ENCODE peak calls at places on chromosomes 6 and 20, in four cellular contexts. W is K562, L is SK-N-SH, D is H1. C is an unnamed sample. For H3K4me1, the result is how much of the 10 kb centered on the place peaks cover.

GRCh38 chr6:36029464-36029863 is 1.9 kb downstream of the MAPK14 start:
- DNase-seq in W (no peak), L (no peak), D (no peak), C (no peak)

GRCh38 chr6:124879992-124880355 is 82.3 kb upstream of the RNF217 start:
- DNase-seq in W (no peak), L (no peak), D (no peak), C (no peak)

GRCh38 chr20:25083773-25084615 is 2.1 kb upstream of the VSX1 start:
- DNase-seq in W (no peak), L (no peak), D (no peak), C (no peak)

GRCh38 chr20:50246367-50247195 is 56.0 kb downstream of the CEBPB start:
- DNase-seq in W (no peak), L (no peak), D (no peak), C (no peak)

GRCh38 chr6:131383421-131384411 is 189.3 kb upstream of the ARG1 start:
- DNase-seq in W (no peak), L (no peak), D (no peak), C (no peak)

GRCh38 chr6:46246081-46246480 is 75.3 kb upstream of the ENPP5 start:
- DNase-seq in W (no peak), L (no peak), D (no peak), C (no peak)

GRCh38 chr20:39913274-39913673 is 775.8 kb downstream of the MAFB start:
- DNase-seq in W (no peak), L (no peak), D (no peak), C (no peak)

GRCh38 chr6:31087494-31088089 is 24.8 kb downstream of the C6orf15 start:
- DNase-seq in W (peak), L (peak), D (no peak), C (peak)

GRCh38 chr6:124679392-124679791 is 282.8 kb upstream of the RNF217 start:
- DNase-seq in W (no peak), L (no peak), D (no peak), C (no peak)

GRCh38 chr6:71252407-71252806 is 36.2 kb upstream of the OGFRL1 start:
- DNase-seq in W (no peak), L (no peak), D (no peak), C (no peak)

GRCh38 chr20:4073852-4074741 is 58.7 kb upstream of the RNF24 start:
- DNase-seq in W (no peak), L (no peak), D (no peak), C (no peak)

GRCh38 chr20:4014031-4014474 is 1.3 kb downstream of the RNF24 start:
- DNase-seq in W (no peak), L (peak), D (no peak), C (no peak)

GRCh38 chr20:49281059-49281912 is 3.4 kb upstream of the ZNFX1 start:
- DNase-seq in W (peak), L (no peak), D (no peak), C (no peak)

GRCh38 chr6:13413906-13414555 is 73.4 kb downstream of the GFOD1 start:
- DNase-seq in W (no peak), L (peak), D (no peak), C (no peak)

GRCh38 chr20:24783631-24784492 is 165.2 kb upstream of the CST7 start:
- DNase-seq in W (no peak), L (no peak), D (no peak), C (peak)

GRCh38 chr6:169583867-169584541 is 117.8 kb downstream of the WDR27 start:
- DNase-seq in W (no peak), L (no peak), D (no peak), C (no peak)

DNA sequence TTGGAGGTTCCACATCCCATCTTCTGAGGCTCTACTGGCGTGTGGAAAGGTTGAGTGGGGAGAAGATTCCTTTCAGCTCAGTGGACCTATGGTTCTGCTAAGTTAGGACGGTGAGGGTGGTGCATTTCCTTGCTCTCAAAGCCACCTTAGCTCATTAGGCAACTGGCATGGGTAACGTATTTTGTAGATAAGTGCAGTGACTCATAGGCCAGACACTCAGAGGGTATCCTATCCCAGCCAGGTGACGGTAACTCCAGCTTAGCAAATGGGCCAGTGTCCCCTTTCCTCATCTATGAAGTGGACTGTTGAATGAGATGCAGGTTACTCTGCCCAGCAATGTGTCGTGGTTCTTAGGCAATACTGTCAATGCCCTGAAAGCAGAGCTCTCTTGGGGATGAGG is 3.7 kb downstream of the RPS6KA2 start:
- DNase-seq in W (no peak), L (no peak), D (no peak), C (no peak)
- H3K4me1 ChIP-seq in W (under half), L (half or more), D (under half), C (under half)

GRCh38 chr6:33935439-33936080 is 131.8 kb upstream of the MLN start:
- DNase-seq in W (no peak), L (peak), D (no peak), C (no peak)
- TF ChIP-seq NRF1 in W (no peak), L (no peak), D (no peak), C (no peak)

DNA sequence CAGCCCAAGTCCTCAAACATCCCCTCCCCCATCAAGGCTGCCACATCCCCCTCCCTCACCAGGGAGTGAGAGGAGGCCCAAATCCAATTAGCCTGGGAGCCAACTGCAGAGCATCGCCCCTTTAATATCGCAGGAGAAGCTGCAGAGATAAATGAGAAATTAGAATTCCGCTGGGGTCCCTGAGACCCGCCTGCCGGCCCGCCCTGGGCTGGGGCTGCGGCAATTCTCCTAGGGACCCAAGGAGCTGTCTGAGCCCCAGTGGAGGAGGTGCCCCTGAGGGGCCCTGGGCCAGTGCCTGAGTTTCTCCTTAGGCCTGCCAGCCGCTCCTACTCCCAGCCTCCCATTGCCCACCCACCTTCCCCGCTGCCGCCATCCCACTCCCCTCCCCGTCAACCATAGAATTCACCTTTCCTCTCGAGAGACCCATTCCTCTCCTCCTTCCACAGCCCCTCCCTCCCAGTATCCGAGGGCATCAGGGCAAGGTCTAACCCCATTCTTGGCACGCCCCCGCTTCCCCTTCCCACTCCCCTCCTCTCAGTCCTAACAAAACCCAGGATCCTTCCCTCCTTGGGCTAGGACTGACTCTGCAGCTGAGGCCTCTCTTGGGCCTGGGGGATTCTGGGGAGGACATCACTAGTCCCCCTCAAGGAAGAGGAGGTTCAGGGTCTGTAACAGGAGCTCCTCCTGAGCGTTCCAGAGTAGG is 20.0 kb upstream of the CDH22 start:
- DNase-seq in W (no peak), L (no peak), D (no peak), C (no peak)
- H3K4me1 ChIP-seq in W (under half), L (half or more), D (under half), C (under half)

GRCh38 chr6:41419385-41419784 is 84.0 kb downstream of the NCR2 start:
- DNase-seq in W (no peak), L (no peak), D (no peak), C (no peak)

GRCh38 chr6:41422156-41422555 is 86.7 kb downstream of the NCR2 start:
- DNase-seq in W (no peak), L (no peak), D (no peak), C (no peak)

GRCh38 chr6:41411961-41412360 is 76.6 kb downstream of the NCR2 start:
- DNase-seq in W (no peak), L (no peak), D (no peak), C (no peak)

GRCh38 chr6:41413250-41413649 is 77.8 kb downstream of the NCR2 start:
- DNase-seq in W (no peak), L (no peak), D (no peak), C (no peak)

GRCh38 chr6:41416165-41416837 is 80.9 kb downstream of the NCR2 start:
- DNase-seq in W (no peak), L (peak), D (no peak), C (no peak)
- TF ChIP-seq NRF1 in W (no peak), L (no peak), D (no peak), C (no peak)

DNA sequence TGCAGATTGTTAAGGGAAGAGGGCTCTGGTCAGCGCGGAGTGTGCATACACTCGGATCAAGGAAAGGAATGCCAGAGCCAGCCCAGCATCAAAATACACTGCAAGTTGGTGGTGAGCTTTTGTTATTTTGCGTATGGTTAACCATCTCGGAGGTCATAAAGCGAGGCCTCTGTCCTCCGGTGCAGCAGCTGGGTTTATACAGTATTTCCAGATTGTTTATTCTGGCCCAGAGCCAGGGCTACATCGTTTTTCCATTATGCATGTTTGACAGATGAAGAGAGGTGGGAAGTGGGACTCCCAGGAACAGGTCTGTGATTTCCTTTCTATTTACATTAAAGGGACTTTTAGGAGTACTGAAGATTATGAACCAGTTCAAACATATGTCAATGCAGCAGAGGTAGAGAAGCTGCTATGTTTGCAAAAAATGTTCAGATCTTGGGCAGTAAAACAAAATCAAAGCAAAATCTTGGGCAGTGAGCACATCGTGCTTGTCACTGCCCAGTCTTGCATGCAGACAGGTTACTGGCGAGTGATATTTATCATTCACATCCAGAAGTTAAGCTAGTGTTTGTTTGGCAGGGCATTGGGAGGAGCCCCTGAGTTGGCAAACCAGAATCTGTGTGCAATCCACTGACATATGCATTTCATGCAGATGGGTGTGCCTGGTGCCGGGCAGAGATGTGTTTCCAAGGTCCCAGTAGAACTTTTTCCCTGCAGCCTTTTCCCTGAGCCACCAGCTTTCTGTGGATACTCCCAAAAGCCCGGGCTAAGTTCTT is 256.3 kb upstream of the TAB2 start:
- DNase-seq in W (no peak), L (peak), D (no peak), C (no peak)
- H3K4me1 ChIP-seq in W (under half), L (under half), D (under half), C (under half)

C was measured in GM12878.